ENCODE peak calls at places on chromosomes 3 and 15, in six cellular contexts. K is A549, U is NB4, I is GM12878, M is K562, Y is HepG2. B is an unnamed sample.

GRCh38 chr3:118882353-118882947 is 152.2 kb downstream of the IGSF11 start:
- DNase-seq in K (peak), U (peak), I (no peak), M (peak), Y (peak), B (peak)

GRCh38 chr3:141124715-141125114 is 73.6 kb downstream of the SPSB4 start:
- DNase-seq in K (no peak), U (no peak), I (no peak), M (no peak), Y (no peak), B (no peak)

GRCh38 chr15:36331531-36332275 is 247.7 kb upstream of the CDIN1 start:
- DNase-seq in K (no peak), U (no peak), I (no peak), M (no peak), Y (no peak), B (no peak)

GRCh38 chr3:73235768-73236167 is 174.3 kb downstream of the EBLN2 start:
- DNase-seq in K (no peak), U (no peak), I (no peak), M (no peak), Y (no peak), B (no peak)

GRCh38 chr3:117035785-117036184 is 326.2 kb downstream of the TUSC7 start:
- DNase-seq in K (no peak), U (no peak), I (no peak), M (no peak), Y (no peak), B (no peak)

GRCh38 chr3:194871143-194871863 is 185.6 kb downstream of the FAM43A start:
- DNase-seq in K (peak), U (peak), I (no peak), M (no peak), Y (no peak), B (peak)

GRCh38 chr3:186653079-186653710 is 12.6 kb upstream of the HRG start:
- DNase-seq in K (no peak), U (no peak), I (peak), M (no peak), Y (no peak), B (no peak)

GRCh38 chr3:117695871-117696270 is 986.3 kb downstream of the TUSC7 start:
- DNase-seq in K (no peak), U (no peak), I (no peak), M (no peak), Y (no peak), B (no peak)

GRCh38 chr15:90465140-90465929 is 64.4 kb upstream of the CRTC3 start:
- DNase-seq in K (no peak), U (no peak), I (no peak), M (no peak), Y (no peak), B (peak)

GRCh38 chr3:64122476-64122875 is 99.2 kb upstream of the PSMD6 start:
- DNase-seq in K (no peak), U (no peak), I (no peak), M (no peak), Y (no peak), B (no peak)

GRCh38 chr15:89419370-89419984 is 76.9 kb downstream of the RHCG start:
- DNase-seq in K (no peak), U (peak), I (no peak), M (peak), Y (peak), B (peak)

GRCh38 chr3:38001456-38002081 is 11.0 kb downstream of the VILL start:
- DNase-seq in K (no peak), U (no peak), I (no peak), M (no peak), Y (no peak), B (no peak)

GRCh38 chr3:27535809-27536392 is 51.7 kb upstream of the SLC4A7 start:
- DNase-seq in K (peak), U (no peak), I (no peak), M (no peak), Y (no peak), B (no peak)

GRCh38 chr15:85752591-85752990 is 42.1 kb downstream of the KLHL25 start:
- DNase-seq in K (no peak), U (no peak), I (no peak), M (no peak), Y (no peak), B (no peak)

GRCh38 chr3:53255360-53255774 is 455 bp downstream of the TKT start:
- DNase-seq in K (no peak), U (no peak), I (no peak), M (no peak), Y (no peak), B (peak)

GRCh38 chr15:53401503-53401902 is 358.0 kb downstream of the WDR72 start:
- DNase-seq in K (no peak), U (no peak), I (no peak), M (no peak), Y (no peak), B (no peak)

GRCh38 chr3:13890377-13891016 is 10.6 kb upstream of the WNT7A start:
- DNase-seq in K (no peak), U (no peak), I (no peak), M (peak), Y (no peak), B (no peak)

GRCh38 chr3:173096994-173097785 is 43.8 kb downstream of the SPATA16 start:
- DNase-seq in K (peak), U (no peak), I (no peak), M (peak), Y (no peak), B (no peak)

GRCh38 chr3:157467165-157467564 is 30.5 kb downstream of the PTX3 start:
- DNase-seq in K (no peak), U (no peak), I (no peak), M (no peak), Y (no peak), B (peak)

GRCh38 chr3:53817809-53818208 is 28.4 kb downstream of the CHDH start:
- DNase-seq in K (no peak), U (no peak), I (no peak), M (no peak), Y (no peak), B (no peak)

GRCh38 chr15:86135030-86135429 is 55.4 kb downstream of the AGBL1 start:
- DNase-seq in K (no peak), U (peak), I (no peak), M (no peak), Y (no peak), B (no peak)

GRCh38 chr3:112776836-112777235 is 69.8 kb downstream of the CD200R1L start:
- DNase-seq in K (no peak), U (no peak), I (no peak), M (no peak), Y (no peak), B (no peak)

GRCh38 chr3:197374951-197375560 is 76.6 kb upstream of the DLG1 start:
- DNase-seq in K (no peak), U (peak), I (no peak), M (no peak), Y (no peak), B (no peak)

GRCh38 chr15:80531388-80532184 is 127.4 kb downstream of the ARNT2 start:
- DNase-seq in K (no peak), U (no peak), I (no peak), M (no peak), Y (no peak), B (no peak)

GRCh38 chr3:169524131-169524530 is 139.4 kb downstream of the MECOM start:
- DNase-seq in K (no peak), U (no peak), I (no peak), M (no peak), Y (no peak), B (no peak)

GRCh38 chr3:132843851-132844565 is 121.8 kb upstream of the NPHP3 start:
- DNase-seq in K (no peak), U (no peak), I (no peak), M (no peak), Y (no peak), B (no peak)

GRCh38 chr15:74627766-74628165 is 12.1 kb downstream of the CLK3 start:
- DNase-seq in K (no peak), U (no peak), I (no peak), M (no peak), Y (no peak), B (no peak)

GRCh38 chr3:10949197-10949596 is 43.4 kb upstream of the SLC6A1 start:
- DNase-seq in K (no peak), U (no peak), I (no peak), M (no peak), Y (no peak), B (no peak)

GRCh38 chr15:62326460-62327011 is 161.5 kb upstream of the C2CD4B start:
- DNase-seq in K (peak), U (no peak), I (no peak), M (no peak), Y (no peak), B (no peak)

GRCh38 chr3:175193815-175194518 is 334.8 kb downstream of the NAALADL2 start:
- DNase-seq in K (no peak), U (no peak), I (peak), M (no peak), Y (no peak), B (peak)

GRCh38 chr15:39629376-39629775 is 48.5 kb downstream of the THBS1 start:
- DNase-seq in K (no peak), U (peak), I (no peak), M (no peak), Y (no peak), B (peak)

GRCh38 chr15:85624241-85624855 is 170.4 kb downstream of the KLHL25 start:
- DNase-seq in K (no peak), U (peak), I (no peak), M (no peak), Y (no peak), B (peak)

DNA sequence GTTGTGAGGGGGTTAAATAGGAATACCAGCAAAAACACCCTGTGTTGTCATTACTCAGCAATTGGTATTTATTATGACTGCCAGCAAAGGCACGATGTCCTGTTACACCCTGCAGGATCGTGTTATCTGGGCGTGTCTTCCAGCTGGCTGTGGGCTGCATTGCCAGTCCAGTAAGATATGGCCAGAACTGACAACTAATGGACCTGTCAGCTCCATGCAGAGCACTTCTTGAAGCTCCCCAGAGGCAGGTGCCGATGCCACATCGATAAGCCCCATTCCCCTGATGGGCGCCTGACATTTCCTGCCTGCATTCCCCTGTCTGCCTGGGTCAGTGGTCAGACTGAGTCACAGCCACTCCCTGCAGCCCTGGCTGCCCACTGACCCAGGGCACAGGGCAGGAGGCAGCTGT is 79.7 kb upstream of the RASGRF1 start:
- DNase-seq in K (peak), U (no peak), I (no peak), M (peak), Y (no peak), B (no peak)
- TF ChIP-seq MAX in K (no peak), U (no peak), I (no peak), M (no peak), Y (no peak), B (no peak)

GRCh38 chr15:82999426-82999825 is 12.0 kb downstream of the C15orf40 start:
- DNase-seq in K (no peak), U (no peak), I (no peak), M (no peak), Y (no peak), B (no peak)
- TF ChIP-seq MYC in K (no peak), U (no peak), I (no peak), M (no peak), Y (no peak), B (no peak)

GRCh38 chr3:59980576-59980975 is 930.8 kb upstream of the CFAP20DC start:
- DNase-seq in K (no peak), U (no peak), I (no peak), M (no peak), Y (no peak), B (no peak)

GRCh38 chr3:59981377-59981776 is 931.6 kb upstream of the CFAP20DC start:
- DNase-seq in K (no peak), U (no peak), I (no peak), M (no peak), Y (no peak), B (no peak)

GRCh38 chr3:59982510-59982909 is 932.7 kb upstream of the CFAP20DC start:
- DNase-seq in K (no peak), U (no peak), I (no peak), M (no peak), Y (no peak), B (no peak)

GRCh38 chr3:59979542-59979941 is 929.7 kb upstream of the CFAP20DC start:
- DNase-seq in K (no peak), U (no peak), I (no peak), M (no peak), Y (no peak), B (no peak)

DNA sequence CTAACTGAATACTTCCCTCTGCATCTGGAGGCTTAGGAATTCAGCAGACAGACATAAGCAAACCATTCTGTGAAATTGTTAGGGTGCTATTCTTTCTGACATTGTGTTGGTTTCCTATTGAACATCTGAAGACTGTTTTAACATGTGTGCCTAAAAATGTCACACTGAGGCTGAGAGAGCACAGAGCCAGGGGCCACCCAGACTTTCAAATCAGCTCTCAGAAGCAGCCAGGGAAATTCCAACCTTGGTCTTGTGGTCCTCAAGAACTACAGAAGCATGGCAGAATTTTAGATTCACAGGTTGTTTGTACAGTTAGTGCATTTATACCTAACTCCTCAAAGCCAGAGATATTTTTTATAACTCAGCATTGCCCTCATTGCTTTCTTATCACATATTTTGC is 929.2 kb upstream of the CFAP20DC start:
- DNase-seq in K (no peak), U (no peak), I (peak), M (no peak), Y (no peak), B (no peak)
- TF ChIP-seq MAX in K (no peak), U (no peak), I (no peak), M (no peak), Y (no peak), B (no peak)

DNA sequence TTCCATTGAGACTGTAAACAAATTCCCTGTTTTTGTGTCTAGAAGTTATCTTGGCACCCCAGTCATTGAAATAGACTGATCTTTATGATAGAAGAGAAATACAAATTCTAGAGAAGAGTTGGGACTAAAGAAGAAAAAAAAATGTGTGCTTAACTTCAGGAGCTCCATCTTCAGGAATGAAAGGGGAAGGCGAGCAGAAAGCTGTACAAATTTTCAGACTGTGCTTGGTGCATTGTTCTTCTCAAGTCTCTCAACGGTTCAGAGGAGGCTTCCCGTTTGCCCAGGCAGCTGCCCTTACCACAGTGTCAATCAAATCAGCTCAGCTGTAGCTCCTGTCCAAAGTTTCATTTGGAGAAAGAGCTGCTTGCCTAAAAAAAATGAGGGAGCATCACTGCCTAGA is 41.7 kb downstream of the OXSM start:
- DNase-seq in K (peak), U (peak), I (no peak), M (peak), Y (no peak), B (peak)
- TF ChIP-seq MYC in K (no peak), U (no peak), I (no peak), M (no peak), Y (no peak), B (no peak)

B was measured in endothelial cell of umbilical vein.